ENCODE peak calls at places on chromosomes 12 and 14, in five cellular contexts. One of them, this sample, is unnamed.

GRCh38 chr14:22715186-22715812 is 51.2 kb upstream of the OXA1L start:
- DNase-seq in stimulated activated naive CD4-positive, alpha-beta T cell: no peak
- DNase-seq in hippocampal formation: no peak
- DNase-seq in NCI-H460: no peak
- DNase-seq in B cell: no peak
- DNase-seq in this sample: no peak

GRCh38 chr12:99389751-99390150 is 257.8 kb upstream of the GARIN6 start:
- DNase-seq in stimulated activated naive CD4-positive, alpha-beta T cell: no peak
- DNase-seq in hippocampal formation: no peak
- DNase-seq in NCI-H460: no peak
- DNase-seq in B cell: no peak
- DNase-seq in this sample: no peak

GRCh38 chr14:66069830-66070541 is 416.2 kb upstream of the CCDC196 start:
- DNase-seq in stimulated activated naive CD4-positive, alpha-beta T cell: no peak
- DNase-seq in hippocampal formation: no peak
- DNase-seq in NCI-H460: no peak
- DNase-seq in B cell: no peak
- DNase-seq in this sample: no peak

GRCh38 chr12:84134797-84135366 is 777.7 kb downstream of the SLC6A15 start:
- DNase-seq in stimulated activated naive CD4-positive, alpha-beta T cell: no peak
- DNase-seq in hippocampal formation: no peak
- DNase-seq in NCI-H460: no peak
- DNase-seq in B cell: no peak
- DNase-seq in this sample: no peak

GRCh38 chr12:103915306-103915705 is 14.9 kb upstream of the HSP90B1 start:
- DNase-seq in stimulated activated naive CD4-positive, alpha-beta T cell: no peak
- DNase-seq in hippocampal formation: no peak
- DNase-seq in NCI-H460: no peak
- DNase-seq in B cell: no peak
- DNase-seq in this sample: no peak

GRCh38 chr12:80241576-80242273 is 142.4 kb downstream of the OTOGL start:
- DNase-seq in stimulated activated naive CD4-positive, alpha-beta T cell: no peak
- DNase-seq in hippocampal formation: no peak
- DNase-seq in NCI-H460: no peak
- DNase-seq in B cell: no peak
- DNase-seq in this sample: peak

GRCh38 chr14:20632831-20633771 is 8.4 kb downstream of the OR6S1 start:
- DNase-seq in stimulated activated naive CD4-positive, alpha-beta T cell: peak
- DNase-seq in hippocampal formation: peak
- DNase-seq in NCI-H460: peak
- DNase-seq in B cell: no peak
- DNase-seq in this sample: peak

GRCh38 chr12:104864668-104865067 is 93.4 kb downstream of the SLC41A2 start:
- DNase-seq in stimulated activated naive CD4-positive, alpha-beta T cell: no peak
- DNase-seq in hippocampal formation: no peak
- DNase-seq in NCI-H460: no peak
- DNase-seq in B cell: no peak
- DNase-seq in this sample: no peak

GRCh38 chr12:113933201-113933786 is 32.8 kb downstream of the RBM19 start:
- DNase-seq in stimulated activated naive CD4-positive, alpha-beta T cell: no peak
- DNase-seq in hippocampal formation: no peak
- DNase-seq in NCI-H460: no peak
- DNase-seq in B cell: no peak
- DNase-seq in this sample: no peak

GRCh38 chr14:34044373-34044637 is 93.4 kb upstream of the EGLN3 start:
- DNase-seq in stimulated activated naive CD4-positive, alpha-beta T cell: no peak
- DNase-seq in hippocampal formation: no peak
- DNase-seq in NCI-H460: no peak
- DNase-seq in B cell: no peak
- DNase-seq in this sample: no peak

GRCh38 chr14:87133073-87133815 is 859.7 kb downstream of the GALC start:
- DNase-seq in stimulated activated naive CD4-positive, alpha-beta T cell: no peak
- DNase-seq in hippocampal formation: no peak
- DNase-seq in NCI-H460: no peak
- DNase-seq in B cell: no peak
- DNase-seq in this sample: no peak

GRCh38 chr12:108724054-108724889 is 7.0 kb downstream of the CORO1C start:
- DNase-seq in stimulated activated naive CD4-positive, alpha-beta T cell: no peak
- DNase-seq in hippocampal formation: no peak
- DNase-seq in NCI-H460: peak
- DNase-seq in B cell: no peak
- DNase-seq in this sample: peak

GRCh38 chr14:24181251-24182077 is 7.2 kb downstream of the IPO4 start:
- DNase-seq in stimulated activated naive CD4-positive, alpha-beta T cell: no peak
- DNase-seq in hippocampal formation: no peak
- DNase-seq in NCI-H460: no peak
- DNase-seq in B cell: no peak
- DNase-seq in this sample: no peak

GRCh38 chr12:33427071-33427470 is 12.5 kb downstream of the SYT10 start:
- DNase-seq in stimulated activated naive CD4-positive, alpha-beta T cell: no peak
- DNase-seq in hippocampal formation: no peak
- DNase-seq in NCI-H460: no peak
- DNase-seq in B cell: no peak
- DNase-seq in this sample: no peak

GRCh38 chr12:122835693-122836026 is 403 bp downstream of the HIP1R start:
- DNase-seq in stimulated activated naive CD4-positive, alpha-beta T cell: no peak
- DNase-seq in hippocampal formation: no peak
- DNase-seq in NCI-H460: no peak
- DNase-seq in B cell: no peak
- DNase-seq in this sample: no peak

GRCh38 chr12:30197392-30198047 is 413.8 kb upstream of the TMTC1 start:
- DNase-seq in stimulated activated naive CD4-positive, alpha-beta T cell: no peak
- DNase-seq in hippocampal formation: no peak
- DNase-seq in NCI-H460: no peak
- DNase-seq in B cell: no peak
- DNase-seq in this sample: no peak

GRCh38 chr12:70795608-70796007 is 124.9 kb downstream of the PTPRR start:
- DNase-seq in stimulated activated naive CD4-positive, alpha-beta T cell: no peak
- DNase-seq in hippocampal formation: no peak
- DNase-seq in NCI-H460: no peak
- DNase-seq in B cell: no peak
- DNase-seq in this sample: no peak

GRCh38 chr12:70508178-70508577 is 129.1 kb downstream of the PTPRB start:
- DNase-seq in stimulated activated naive CD4-positive, alpha-beta T cell: no peak
- DNase-seq in hippocampal formation: no peak
- DNase-seq in NCI-H460: no peak
- DNase-seq in B cell: no peak
- DNase-seq in this sample: peak

GRCh38 chr14:67539116-67539515 is 6.0 kb downstream of the PLEKHH1 start:
- DNase-seq in stimulated activated naive CD4-positive, alpha-beta T cell: no peak
- DNase-seq in hippocampal formation: peak
- DNase-seq in NCI-H460: no peak
- DNase-seq in B cell: no peak
- DNase-seq in this sample: no peak

GRCh38 chr12:93766802-93767523 is 89.8 kb downstream of the CRADD start:
- DNase-seq in stimulated activated naive CD4-positive, alpha-beta T cell: no peak
- DNase-seq in hippocampal formation: no peak
- DNase-seq in NCI-H460: peak
- DNase-seq in B cell: no peak
- DNase-seq in this sample: no peak

GRCh38 chr12:124306686-124307555 is 12.0 kb downstream of the RFLNA start:
- DNase-seq in stimulated activated naive CD4-positive, alpha-beta T cell: no peak
- DNase-seq in hippocampal formation: no peak
- DNase-seq in NCI-H460: no peak
- DNase-seq in B cell: no peak
- DNase-seq in this sample: no peak

This sample was measured in dermis microvascular lymphatic vessel endothelial cell.